ENCODE peak calls at places on chromosomes 11 and 22, in eight cellular contexts. E, F, M, K, U, I, V and Z are unnamed samples.

GRCh38 chr11:45810431-45811108 is 5.6 kb downstream of the SLC35C1 start:
- DNase-seq in E (no peak), F (no peak), M (no peak), K (no peak), U (no peak), I (no peak), V (no peak), Z (no peak)

GRCh38 chr22:49604732-49605302 is 222.9 kb downstream of the BRD1 start:
- DNase-seq in E (no peak), F (no peak), M (peak), K (no peak), U (peak), I (no peak), V (no peak), Z (no peak)

GRCh38 chr22:38802671-38803121 is 8.8 kb upstream of the DNAL4 start:
- DNase-seq in E (peak), F (peak), M (peak), K (peak), U (peak), I (no peak), V (peak), Z (no peak)

GRCh38 chr11:57675176-57675941 is 7.4 kb downstream of the ZDHHC5 start:
- DNase-seq in E (no peak), F (no peak), M (no peak), K (no peak), U (peak), I (no peak), V (no peak), Z (no peak)

GRCh38 chr11:126336646-126337045 is 18.8 kb upstream of the ST3GAL4 start:
- DNase-seq in E (no peak), F (no peak), M (peak), K (no peak), U (no peak), I (no peak), V (no peak), Z (no peak)

GRCh38 chr22:48182896-48183805 is 1420.7 kb downstream of the TBC1D22A start:
- DNase-seq in E (no peak), F (no peak), M (no peak), K (no peak), U (no peak), I (no peak), V (no peak), Z (no peak)

GRCh38 chr11:5556596-5557188 is 8.4 kb upstream of the OR52H1 start:
- DNase-seq in E (no peak), F (no peak), M (no peak), K (no peak), U (no peak), I (no peak), V (no peak), Z (no peak)

GRCh38 chr11:12640926-12641849 is 33.0 kb upstream of the TEAD1 start:
- DNase-seq in E (no peak), F (no peak), M (no peak), K (no peak), U (no peak), I (no peak), V (no peak), Z (no peak)

DNA sequence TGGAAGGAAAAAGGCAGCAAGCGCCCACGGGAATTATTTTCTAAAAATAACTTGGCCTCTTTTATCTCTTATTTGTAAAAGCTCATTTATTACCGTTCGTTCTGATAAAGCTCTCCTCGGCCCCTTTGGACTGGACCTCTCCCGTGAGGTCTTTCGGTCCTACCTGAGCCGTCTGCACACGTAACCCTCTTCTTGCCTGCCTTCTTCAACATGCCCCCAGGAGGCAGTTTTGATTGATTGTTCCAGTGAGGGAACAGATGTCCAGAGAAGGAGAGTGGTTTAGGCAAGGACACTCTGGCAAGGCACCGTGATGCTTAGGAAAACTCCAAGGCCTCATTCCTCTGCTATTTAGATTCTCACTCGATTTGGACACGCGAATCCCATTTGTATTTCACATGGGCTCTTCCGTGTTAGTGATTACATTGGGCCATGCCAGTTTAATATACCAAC is 53.1 kb upstream of the CRTAM start:
- DNase-seq in E (no peak), F (peak), M (no peak), K (no peak), U (no peak), I (no peak), V (no peak), Z (no peak)
- TF ChIP-seq EZH2phosphoT487 in E (no peak), F (no peak), M (no peak), K (no peak), U (no peak), I (no peak), V (no peak), Z (no peak)

DNA sequence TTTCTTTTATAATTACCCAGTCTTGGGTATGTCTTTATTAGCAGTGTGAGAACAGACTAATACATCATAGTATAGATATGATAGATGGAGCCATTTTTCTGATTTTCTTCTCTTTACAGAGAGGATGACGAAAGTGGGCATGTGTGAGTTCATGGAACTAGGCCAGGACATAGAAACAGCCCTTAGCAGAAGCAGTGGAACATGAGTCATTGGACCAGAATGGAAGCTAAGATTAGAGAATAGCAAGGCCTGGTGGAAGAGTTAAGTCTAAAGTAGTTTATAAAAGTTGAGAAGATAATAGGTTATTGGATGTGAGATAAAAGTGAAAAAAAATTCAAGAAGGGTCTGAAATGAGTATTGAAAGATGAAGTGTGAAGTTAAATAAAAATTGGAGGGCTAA is 97.0 kb upstream of the MPPED2 start:
- DNase-seq in E (peak), F (peak), M (no peak), K (no peak), U (no peak), I (no peak), V (no peak), Z (no peak)
- TF ChIP-seq EZH2phosphoT487 in E (no peak), F (no peak), M (no peak), K (no peak), U (no peak), I (no peak), V (no peak), Z (no peak)

GRCh38 chr22:29625090-29625825 is 21.8 kb downstream of the NF2 start:
- DNase-seq in E (peak), F (peak), M (peak), K (peak), U (peak), I (peak), V (no peak), Z (peak)
- TF ChIP-seq EZH2phosphoT487 in E (no peak), F (no peak), M (no peak), K (no peak), U (no peak), I (no peak), V (no peak), Z (no peak)

DNA sequence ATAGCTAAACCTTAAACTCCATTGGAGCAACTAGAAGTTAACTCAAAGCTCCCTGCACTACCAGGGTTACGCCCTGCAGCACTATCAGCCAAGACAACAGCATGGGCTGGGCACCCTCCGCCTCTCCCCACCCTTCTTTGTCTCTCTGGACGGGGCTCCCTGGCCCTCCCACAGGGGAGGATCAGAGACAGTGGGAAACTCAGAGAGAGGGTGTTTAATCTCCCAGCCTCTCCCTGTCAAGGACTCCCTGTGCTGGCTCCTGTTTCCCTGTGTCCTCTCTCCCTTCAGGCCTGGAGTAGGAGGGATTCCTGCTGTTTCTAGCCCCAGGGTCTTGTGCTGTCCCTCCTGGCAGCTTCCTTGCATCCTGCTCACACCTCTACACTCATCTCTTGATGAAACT is 56.9 kb upstream of the CSNK2A3 start:
- DNase-seq in E (no peak), F (no peak), M (no peak), K (no peak), U (no peak), I (no peak), V (no peak), Z (no peak)
- TF ChIP-seq EZH2phosphoT487 in E (no peak), F (no peak), M (no peak), K (no peak), U (no peak), I (no peak), V (no peak), Z (no peak)

GRCh38 chr11:74932169-74932568 is 16.7 kb downstream of the XRRA1 start:
- DNase-seq in E (peak), F (no peak), M (no peak), K (no peak), U (peak), I (no peak), V (no peak), Z (no peak)
- TF ChIP-seq EZH2phosphoT487 in E (no peak), F (no peak), M (no peak), K (no peak), U (no peak), I (no peak), V (no peak), Z (no peak)

DNA sequence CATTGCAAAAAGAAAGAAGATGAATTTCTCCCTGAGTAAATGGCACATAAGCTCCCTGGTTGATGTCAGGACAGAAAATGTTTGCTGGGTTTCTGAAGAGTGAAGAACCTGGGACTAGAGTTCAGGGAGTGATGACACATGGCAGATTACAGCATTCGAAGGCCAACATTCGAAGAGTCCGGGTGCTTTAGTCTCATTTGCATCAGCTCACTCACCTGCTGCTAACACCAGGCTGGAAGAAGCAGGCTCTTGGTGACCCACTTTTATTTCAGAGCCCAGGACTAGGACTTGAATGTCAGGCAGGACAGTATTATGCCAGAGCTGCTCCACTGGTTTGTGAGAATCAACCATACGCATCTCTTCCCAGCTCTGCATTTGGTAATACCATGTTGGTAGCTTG is 135.7 kb upstream of the TTC12 start:
- DNase-seq in E (no peak), F (no peak), M (no peak), K (no peak), U (no peak), I (no peak), V (no peak), Z (no peak)
- TF ChIP-seq EZH2phosphoT487 in E (no peak), F (no peak), M (no peak), K (no peak), U (no peak), I (no peak), V (no peak), Z (no peak)

DNA sequence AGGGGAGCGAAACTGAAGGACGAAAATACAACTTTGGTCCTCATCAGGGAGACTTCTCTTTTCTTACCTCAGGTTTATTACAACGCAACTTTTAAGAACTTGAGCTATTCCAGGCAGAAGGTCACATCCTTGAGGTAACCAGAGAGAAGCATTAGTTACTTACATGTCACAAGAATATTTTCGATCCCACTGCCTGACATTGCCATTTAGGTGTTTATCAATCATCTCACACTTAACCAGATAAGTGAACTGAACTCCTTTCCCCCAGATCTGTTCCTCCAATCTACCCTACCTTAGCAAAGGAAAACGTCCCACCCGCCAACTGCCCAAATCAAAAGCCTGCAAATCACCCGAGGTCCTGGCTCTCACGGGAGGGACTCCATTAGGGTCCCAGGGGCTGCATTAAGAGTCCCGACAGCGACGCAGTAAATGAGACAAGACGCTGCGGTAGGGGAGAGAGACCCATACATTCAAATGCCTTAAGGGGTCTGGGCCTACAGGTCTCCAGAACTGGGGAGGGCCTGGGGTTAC is 734 bp downstream of the ZNF280B start:
- DNase-seq in E (no peak), F (no peak), M (peak), K (peak), U (no peak), I (no peak), V (no peak), Z (peak)
- TF ChIP-seq EZH2phosphoT487 in E (no peak), F (no peak), M (no peak), K (no peak), U (no peak), I (no peak), V (no peak), Z (no peak)

GRCh38 chr11:66956689-66957290 is 1.4 kb downstream of the PC start:
- DNase-seq in E (peak), F (peak), M (peak), K (peak), U (no peak), I (no peak), V (no peak), Z (peak)

GRCh38 chr11:66950113-66950535 is 8.1 kb downstream of the PC start:
- DNase-seq in E (peak), F (peak), M (peak), K (no peak), U (peak), I (no peak), V (peak), Z (no peak)

GRCh38 chr11:66953431-66953833 is 4.8 kb downstream of the PC start:
- DNase-seq in E (no peak), F (no peak), M (no peak), K (no peak), U (no peak), I (no peak), V (no peak), Z (no peak)

GRCh38 chr11:66951135-66951534 is 7.0 kb downstream of the PC start:
- DNase-seq in E (no peak), F (no peak), M (peak), K (peak), U (no peak), I (no peak), V (no peak), Z (no peak)

DNA sequence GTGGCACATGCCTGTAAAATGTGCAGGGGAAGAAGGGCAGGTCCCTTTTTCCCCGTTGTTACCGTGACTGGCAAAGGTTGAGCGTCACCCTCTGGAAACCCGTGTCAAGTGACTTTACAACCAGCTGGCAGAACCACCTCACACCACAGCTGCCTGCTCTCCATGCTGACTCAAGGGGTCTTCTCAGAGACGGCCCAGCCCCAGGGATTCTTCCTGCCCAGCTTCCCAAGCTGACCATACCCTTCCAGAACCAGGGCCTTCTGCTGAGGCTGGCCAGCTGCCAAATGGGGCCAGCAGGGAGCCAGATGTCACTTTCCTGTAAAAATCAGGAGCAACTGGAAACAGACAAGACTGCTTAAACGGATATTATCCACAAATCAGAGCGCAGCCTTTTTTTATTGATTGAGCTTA is 6.3 kb downstream of the PC start:
- DNase-seq in E (no peak), F (peak), M (no peak), K (no peak), U (no peak), I (peak), V (no peak), Z (no peak)
- TF ChIP-seq EZH2phosphoT487 in E (no peak), F (no peak), M (no peak), K (no peak), U (no peak), I (no peak), V (no peak), Z (no peak)

DNA sequence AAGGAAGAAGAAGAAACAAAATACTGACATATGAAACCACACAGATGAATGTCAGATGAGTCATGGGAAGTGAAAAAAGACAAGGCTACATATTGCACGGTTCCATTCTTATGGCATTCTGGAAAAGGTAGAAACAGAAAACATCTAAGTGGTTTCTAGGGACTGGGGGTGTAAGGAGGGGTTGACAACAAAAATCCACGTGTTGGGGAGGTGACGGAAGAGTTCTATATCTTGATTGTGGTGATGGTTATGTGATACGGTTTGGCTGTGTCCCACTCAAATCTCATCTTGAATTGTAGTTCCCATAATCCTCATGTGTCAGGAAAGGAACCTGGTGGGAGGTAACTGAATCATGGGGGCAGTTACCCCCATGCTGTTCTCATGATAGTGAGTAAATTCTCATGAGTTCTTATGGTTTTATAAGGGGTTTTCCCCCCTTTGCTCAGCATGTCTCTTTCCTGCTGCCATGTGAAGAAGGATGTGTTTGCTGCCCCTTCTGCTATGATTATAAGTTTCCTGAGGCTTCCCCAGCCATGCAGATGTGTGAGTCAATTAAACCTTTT is 6.4 kb upstream of the ARFGAP3 start:
- DNase-seq in E (peak), F (no peak), M (no peak), K (no peak), U (peak), I (no peak), V (peak), Z (no peak)
- TF ChIP-seq EZH2phosphoT487 in E (no peak), F (no peak), M (no peak), K (no peak), U (no peak), I (no peak), V (no peak), Z (no peak)

GRCh38 chr11:128594246-128594645 is 6.9 kb upstream of the ETS1 start:
- DNase-seq in E (no peak), F (no peak), M (no peak), K (no peak), U (no peak), I (no peak), V (no peak), Z (no peak)

GRCh38 chr11:128596245-128596644 is 8.9 kb upstream of the ETS1 start:
- DNase-seq in E (no peak), F (no peak), M (no peak), K (no peak), U (no peak), I (no peak), V (no peak), Z (no peak)

GRCh38 chr11:128595775-128596174 is 8.4 kb upstream of the ETS1 start:
- DNase-seq in E (no peak), F (no peak), M (no peak), K (no peak), U (no peak), I (no peak), V (no peak), Z (no peak)

GRCh38 chr11:128593281-128593680 is 5.9 kb upstream of the ETS1 start:
- DNase-seq in E (peak), F (no peak), M (peak), K (peak), U (no peak), I (no peak), V (no peak), Z (no peak)

GRCh38 chr11:128595221-128595620 is 7.9 kb upstream of the ETS1 start:
- DNase-seq in E (peak), F (no peak), M (no peak), K (no peak), U (no peak), I (no peak), V (no peak), Z (no peak)
- TF ChIP-seq EZH2phosphoT487 in E (no peak), F (no peak), M (no peak), K (no peak), U (no peak), I (no peak), V (no peak), Z (no peak)